ENCODE peak calls at places on chromosome 1, in ten cellular contexts. Z is germinal center, J is omental fat pad, W is neural progenitor cell, H is astrocyte of the cerebellum, K is upper lobe of right lung, B is colonic mucosa, M is NCI-H1694 treated with DMSO at 0.1 percent for 48 hours, I is C1 segment of cervical spinal cord, O is hepatic stellate cell. D is an unnamed sample.

GRCh38 chr1:183925947-183926346 is 111.6 kb downstream of the COLGALT2 start:
- DNase-seq in Z (no peak), J (no peak), W (no peak), H (no peak), K (no peak), B (no peak), M (no peak), I (no peak), O (no peak), D (no peak)

GRCh38 chr1:97906567-97907228 is 14.1 kb downstream of the DPYD start:
- DNase-seq in Z (no peak), J (no peak), W (no peak), H (peak), K (peak), B (no peak), M (no peak), I (no peak), O (peak), D (no peak)

GRCh38 chr1:19398309-19398760 is 86.2 kb downstream of the SLC66A1 start:
- DNase-seq in Z (no peak), J (no peak), W (no peak), H (peak), K (no peak), B (no peak), M (no peak), I (no peak), O (peak), D (no peak)

GRCh38 chr1:204760350-204761134 is 75.0 kb upstream of the LRRN2 start:
- DNase-seq in Z (no peak), J (no peak), W (no peak), H (no peak), K (no peak), B (no peak), M (no peak), I (no peak), O (no peak), D (no peak)

GRCh38 chr1:234322979-234323378 is 50.3 kb upstream of the COA6 start:
- DNase-seq in Z (peak), J (no peak), W (peak), H (no peak), K (peak), B (peak), M (no peak), I (no peak), O (no peak), D (no peak)

GRCh38 chr1:25198731-25199231 is 33.5 kb downstream of the SYF2 start:
- DNase-seq in Z (no peak), J (no peak), W (peak), H (no peak), K (no peak), B (peak), M (peak), I (no peak), O (peak), D (no peak)

GRCh38 chr1:3668585-3669300 is 16.4 kb downstream of the TP73 start:
- DNase-seq in Z (no peak), J (no peak), W (no peak), H (no peak), K (peak), B (peak), M (no peak), I (no peak), O (no peak), D (no peak)

GRCh38 chr1:198932351-198932991 is 293.6 kb downstream of the PTPRC start:
- DNase-seq in Z (no peak), J (no peak), W (no peak), H (no peak), K (no peak), B (no peak), M (no peak), I (no peak), O (no peak), D (no peak)

D was measured in activated naive CD8-positive, alpha-beta T cell treated with anti-CD3 and anti-CD28 coated beads, Interleukin-2, amount 10 ng/mL, durations not matched to agents 7 days and 5 days.